ENCODE peak calls at places on chromosomes 16 and 17, in six cellular contexts. One of them, this sample, is unnamed.

GRCh38 chr16:55842369-55843104 is 9.6 kb upstream of the CES1 start:
- DNase-seq in right cardiac atrium: no peak
- DNase-seq in GM23338: peak; percentile 76
- DNase-seq in bronchial epithelial cell: peak; percentile 41
- DNase-seq in effector memory CD4-positive, alpha-beta T cell: no peak
- DNase-seq in ovary: no peak
- DNase-seq in this sample: no peak

GRCh38 chr16:69930117-69930776 is 20.9 kb upstream of the CLEC18A start:
- DNase-seq in ovary: peak; percentile 60
- DNase-seq in effector memory CD4-positive, alpha-beta T cell: no peak
- DNase-seq in right cardiac atrium: peak; percentile 76
- DNase-seq in bronchial epithelial cell: peak; percentile 40
- DNase-seq in GM23338: peak; percentile 90
- DNase-seq in this sample: no peak

GRCh38 chr17:65278050-65278819 is 141.1 kb downstream of the RGS9 start:
- DNase-seq in bronchial epithelial cell: peak; percentile 20
- DNase-seq in GM23338: peak; percentile 93
- DNase-seq in ovary: peak; percentile 36
- DNase-seq in right cardiac atrium: peak; percentile 67
- DNase-seq in effector memory CD4-positive, alpha-beta T cell: no peak
- DNase-seq in this sample: peak; percentile 74

GRCh38 chr17:79797492-79798295 is 817 bp upstream of the CBX8 start:
- DNase-seq in bronchial epithelial cell: no peak
- DNase-seq in ovary: peak; percentile 63
- DNase-seq in right cardiac atrium: peak; percentile 70
- DNase-seq in GM23338: no peak
- DNase-seq in effector memory CD4-positive, alpha-beta T cell: no peak
- DNase-seq in this sample: no peak

GRCh38 chr16:65731840-65732239 is 610.0 kb upstream of the CDH11 start:
- DNase-seq in ovary: no peak
- DNase-seq in right cardiac atrium: no peak
- DNase-seq in effector memory CD4-positive, alpha-beta T cell: no peak
- DNase-seq in bronchial epithelial cell: peak; percentile 92
- DNase-seq in GM23338: no peak
- DNase-seq in this sample: no peak

GRCh38 chr17:62840871-62841270 is 32.8 kb upstream of the MARCHF10 start:
- DNase-seq in GM23338: no peak
- DNase-seq in bronchial epithelial cell: no peak
- DNase-seq in ovary: no peak
- DNase-seq in right cardiac atrium: no peak
- DNase-seq in effector memory CD4-positive, alpha-beta T cell: no peak
- DNase-seq in this sample: no peak

GRCh38 chr16:9844361-9844760 is 337.9 kb downstream of the GRIN2A start:
- DNase-seq in ovary: no peak
- DNase-seq in bronchial epithelial cell: peak; percentile 27
- DNase-seq in effector memory CD4-positive, alpha-beta T cell: no peak
- DNase-seq in GM23338: no peak
- DNase-seq in right cardiac atrium: no peak
- DNase-seq in this sample: no peak

GRCh38 chr17:75270218-75270965 is 639 bp downstream of the MIF4GD start:
- DNase-seq in bronchial epithelial cell: peak; percentile 71
- DNase-seq in effector memory CD4-positive, alpha-beta T cell: no peak
- DNase-seq in GM23338: peak; percentile 80
- DNase-seq in right cardiac atrium: peak; percentile 88
- DNase-seq in ovary: peak; percentile 74
- DNase-seq in this sample: peak; percentile 75

GRCh38 chr17:27453466-27453865 is 2.8 kb upstream of the KSR1 start:
- DNase-seq in effector memory CD4-positive, alpha-beta T cell: no peak
- DNase-seq in ovary: no peak
- DNase-seq in bronchial epithelial cell: no peak
- DNase-seq in right cardiac atrium: no peak
- DNase-seq in GM23338: no peak
- DNase-seq in this sample: no peak

GRCh38 chr17:10557422-10557821 is 8.0 kb upstream of the MYH2 start:
- DNase-seq in effector memory CD4-positive, alpha-beta T cell: no peak
- DNase-seq in ovary: no peak
- DNase-seq in GM23338: no peak
- DNase-seq in right cardiac atrium: no peak
- DNase-seq in bronchial epithelial cell: no peak
- DNase-seq in this sample: no peak

GRCh38 chr17:43676471-43676870 is 14.7 kb upstream of the MEOX1 start:
- DNase-seq in effector memory CD4-positive, alpha-beta T cell: no peak
- DNase-seq in ovary: no peak
- DNase-seq in bronchial epithelial cell: no peak
- DNase-seq in GM23338: no peak
- DNase-seq in right cardiac atrium: no peak
- DNase-seq in this sample: no peak

GRCh38 chr16:84800579-84800978 is 19.2 kb upstream of the CRISPLD2 start:
- DNase-seq in bronchial epithelial cell: no peak
- DNase-seq in effector memory CD4-positive, alpha-beta T cell: no peak
- DNase-seq in ovary: no peak
- DNase-seq in GM23338: no peak
- DNase-seq in right cardiac atrium: no peak
- DNase-seq in this sample: no peak

GRCh38 chr16:83923581-83924365 is 24.9 kb downstream of the MLYCD start:
- DNase-seq in effector memory CD4-positive, alpha-beta T cell: no peak
- DNase-seq in right cardiac atrium: peak; percentile 46
- DNase-seq in GM23338: no peak
- DNase-seq in bronchial epithelial cell: no peak
- DNase-seq in ovary: no peak
- DNase-seq in this sample: no peak

GRCh38 chr17:48123111-48123510 is 15.5 kb downstream of the SNX11 start:
- DNase-seq in right cardiac atrium: no peak
- DNase-seq in GM23338: peak; percentile 62
- DNase-seq in bronchial epithelial cell: no peak
- DNase-seq in ovary: no peak
- DNase-seq in effector memory CD4-positive, alpha-beta T cell: no peak
- DNase-seq in this sample: no peak

GRCh38 chr17:59527325-59527917 is 38.0 kb upstream of the DHX40 start:
- DNase-seq in right cardiac atrium: no peak
- DNase-seq in GM23338: no peak
- DNase-seq in effector memory CD4-positive, alpha-beta T cell: no peak
- DNase-seq in ovary: no peak
- DNase-seq in bronchial epithelial cell: no peak
- DNase-seq in this sample: no peak

GRCh38 chr16:31404353-31405064 is 11.4 kb downstream of the ITGAD start:
- DNase-seq in ovary: no peak
- DNase-seq in GM23338: no peak
- DNase-seq in bronchial epithelial cell: no peak
- DNase-seq in right cardiac atrium: no peak
- DNase-seq in effector memory CD4-positive, alpha-beta T cell: no peak
- DNase-seq in this sample: no peak

GRCh38 chr16:88282221-88283041 is 100.3 kb upstream of the ZNF469 start:
- DNase-seq in GM23338: no peak
- DNase-seq in right cardiac atrium: peak; percentile 13
- DNase-seq in ovary: no peak
- DNase-seq in bronchial epithelial cell: peak; percentile 22
- DNase-seq in effector memory CD4-positive, alpha-beta T cell: no peak
- DNase-seq in this sample: no peak

GRCh38 chr16:87032554-87032953 is 284.6 kb downstream of the C16orf95 start:
- DNase-seq in effector memory CD4-positive, alpha-beta T cell: no peak
- DNase-seq in bronchial epithelial cell: no peak
- DNase-seq in right cardiac atrium: no peak
- DNase-seq in ovary: no peak
- DNase-seq in GM23338: no peak
- DNase-seq in this sample: no peak

GRCh38 chr16:21946889-21947635 is 6.1 kb upstream of the UQCRC2 start:
- DNase-seq in GM23338: no peak
- DNase-seq in bronchial epithelial cell: peak; percentile 74
- DNase-seq in ovary: no peak
- DNase-seq in effector memory CD4-positive, alpha-beta T cell: no peak
- DNase-seq in right cardiac atrium: no peak
- DNase-seq in this sample: no peak

GRCh38 chr17:49210158-49211029 is at the start of the genes ABI3 and GNGT2:
- DNase-seq in right cardiac atrium: peak; percentile 80
- DNase-seq in ovary: peak; percentile 44
- DNase-seq in bronchial epithelial cell: no peak
- DNase-seq in effector memory CD4-positive, alpha-beta T cell: peak; percentile 44
- DNase-seq in GM23338: peak; percentile 59
- DNase-seq in this sample: no peak

GRCh38 chr17:17096438-17097178 is 54.4 kb downstream of the MPRIP start:
- DNase-seq in ovary: no peak
- DNase-seq in right cardiac atrium: peak; percentile 81
- DNase-seq in effector memory CD4-positive, alpha-beta T cell: no peak
- DNase-seq in GM23338: no peak
- DNase-seq in bronchial epithelial cell: no peak
- DNase-seq in this sample: no peak

GRCh38 chr16:85522842-85523601 is 90.1 kb upstream of the GSE1 start:
- DNase-seq in right cardiac atrium: peak; percentile 76
- DNase-seq in bronchial epithelial cell: no peak
- DNase-seq in ovary: no peak
- DNase-seq in GM23338: no peak
- DNase-seq in effector memory CD4-positive, alpha-beta T cell: no peak
- DNase-seq in this sample: no peak

GRCh38 chr17:50904522-50905459 is 38.6 kb upstream of the TOB1 start:
- DNase-seq in ovary: peak; percentile 70
- DNase-seq in bronchial epithelial cell: no peak
- DNase-seq in GM23338: no peak
- DNase-seq in effector memory CD4-positive, alpha-beta T cell: no peak
- DNase-seq in right cardiac atrium: peak; percentile 79
- DNase-seq in this sample: no peak

GRCh38 chr17:46950997-46951621 is 27.9 kb downstream of the RPRML start:
- DNase-seq in right cardiac atrium: peak; percentile 82
- DNase-seq in GM23338: no peak
- DNase-seq in bronchial epithelial cell: no peak
- DNase-seq in effector memory CD4-positive, alpha-beta T cell: no peak
- DNase-seq in ovary: no peak
- DNase-seq in this sample: no peak

GRCh38 chr16:2471016-2471652 is at the start of gene NTN3:
- DNase-seq in bronchial epithelial cell: no peak
- DNase-seq in ovary: no peak
- DNase-seq in effector memory CD4-positive, alpha-beta T cell: no peak
- DNase-seq in right cardiac atrium: peak; percentile 69
- DNase-seq in GM23338: peak; percentile 71
- DNase-seq in this sample: no peak

GRCh38 chr17:28953444-28954118 is 2.3 kb upstream of the PHF12 start:
- DNase-seq in ovary: peak; percentile 57
- DNase-seq in right cardiac atrium: no peak
- DNase-seq in GM23338: peak; percentile 97
- DNase-seq in effector memory CD4-positive, alpha-beta T cell: peak; percentile 9
- DNase-seq in bronchial epithelial cell: peak; percentile 44
- DNase-seq in this sample: no peak

GRCh38 chr16:69511641-69512040 is 54.1 kb upstream of the NFAT5 start:
- DNase-seq in effector memory CD4-positive, alpha-beta T cell: no peak
- DNase-seq in right cardiac atrium: no peak
- DNase-seq in GM23338: no peak
- DNase-seq in ovary: no peak
- DNase-seq in bronchial epithelial cell: no peak
- DNase-seq in this sample: no peak

GRCh38 chr16:30541502-30542329 is 7.1 kb upstream of the ZNF747 start:
- DNase-seq in GM23338: peak; percentile 56
- DNase-seq in ovary: no peak
- DNase-seq in right cardiac atrium: no peak
- DNase-seq in bronchial epithelial cell: peak; percentile 32
- DNase-seq in effector memory CD4-positive, alpha-beta T cell: no peak
- DNase-seq in this sample: no peak

GRCh38 chr16:1770328-1771071 is 843 bp downstream of the NME3 start:
- DNase-seq in ovary: peak; percentile 83
- DNase-seq in GM23338: peak; percentile 76
- DNase-seq in right cardiac atrium: peak; percentile 92
- DNase-seq in effector memory CD4-positive, alpha-beta T cell: peak; percentile 28
- DNase-seq in bronchial epithelial cell: peak; percentile 65
- DNase-seq in this sample: no peak

GRCh38 chr16:57988929-57989328 is 11.5 kb downstream of the ZNF319 start:
- DNase-seq in bronchial epithelial cell: peak; percentile 92
- DNase-seq in effector memory CD4-positive, alpha-beta T cell: no peak
- DNase-seq in GM23338: no peak
- DNase-seq in ovary: no peak
- DNase-seq in right cardiac atrium: peak; percentile 55
- DNase-seq in this sample: no peak

GRCh38 chr17:48869821-48870318 is 22.7 kb upstream of the ATP5MC1 start:
- DNase-seq in bronchial epithelial cell: no peak
- DNase-seq in GM23338: no peak
- DNase-seq in right cardiac atrium: no peak
- DNase-seq in effector memory CD4-positive, alpha-beta T cell: no peak
- DNase-seq in ovary: no peak
- DNase-seq in this sample: no peak

GRCh38 chr17:14468858-14469257 is 168.0 kb downstream of the HS3ST3B1 start:
- DNase-seq in ovary: no peak
- DNase-seq in bronchial epithelial cell: no peak
- DNase-seq in right cardiac atrium: no peak
- DNase-seq in GM23338: no peak
- DNase-seq in effector memory CD4-positive, alpha-beta T cell: no peak
- DNase-seq in this sample: no peak